ENCODE peak calls at places on chromosomes 11 and 22, in ten cellular contexts. One of them, this sample, is unnamed.

GRCh38 chr11:64264371-64264852 is 13.1 kb downstream of the PLCB3 start:
- DNase-seq in iPS-NIHi11: no peak
- DNase-seq in GM20000: no peak
- DNase-seq in H54: no peak
- DNase-seq in fibroblast of pulmonary artery: no peak
- DNase-seq in T-helper 9 cell: no peak
- DNase-seq in stimulated activated CD8-positive, alpha-beta memory T cell treated with anti-CD3 and anti-CD28 coated beads, Interleukin-4, amount 100 ng/mL, for 1 hour: no peak
- DNase-seq in H9: no peak
- DNase-seq in glomerular endothelial cell: no peak
- DNase-seq in left cardiac atrium: no peak
- DNase-seq in this sample: no peak

GRCh38 chr11:27218498-27219038 is 144.4 kb downstream of the CCDC34 start:
- DNase-seq in iPS-NIHi11: no peak
- DNase-seq in GM20000: no peak
- DNase-seq in H54: peak
- DNase-seq in fibroblast of pulmonary artery: peak
- DNase-seq in T-helper 9 cell: no peak
- DNase-seq in stimulated activated CD8-positive, alpha-beta memory T cell treated with anti-CD3 and anti-CD28 coated beads, Interleukin-4, amount 100 ng/mL, for 1 hour: no peak
- DNase-seq in H9: no peak
- DNase-seq in glomerular endothelial cell: no peak
- DNase-seq in left cardiac atrium: no peak
- DNase-seq in this sample: no peak

GRCh38 chr11:120390585-120390922 is 54.3 kb downstream of the ARHGEF12 start:
- DNase-seq in iPS-NIHi11: no peak
- DNase-seq in GM20000: no peak
- DNase-seq in H54: no peak
- DNase-seq in fibroblast of pulmonary artery: no peak
- DNase-seq in T-helper 9 cell: no peak
- DNase-seq in stimulated activated CD8-positive, alpha-beta memory T cell treated with anti-CD3 and anti-CD28 coated beads, Interleukin-4, amount 100 ng/mL, for 1 hour: no peak
- DNase-seq in H9: no peak
- DNase-seq in glomerular endothelial cell: no peak
- DNase-seq in left cardiac atrium: no peak
- DNase-seq in this sample: no peak

GRCh38 chr11:71086687-71087258 is 165.6 kb downstream of the SHANK2 start:
- DNase-seq in iPS-NIHi11: peak
- DNase-seq in GM20000: no peak
- DNase-seq in H54: peak
- DNase-seq in fibroblast of pulmonary artery: peak
- DNase-seq in T-helper 9 cell: no peak
- DNase-seq in stimulated activated CD8-positive, alpha-beta memory T cell treated with anti-CD3 and anti-CD28 coated beads, Interleukin-4, amount 100 ng/mL, for 1 hour: no peak
- DNase-seq in H9: peak
- DNase-seq in glomerular endothelial cell: no peak
- DNase-seq in left cardiac atrium: no peak
- DNase-seq in this sample: no peak

GRCh38 chr11:65163684-65164083 is 6.3 kb upstream of the SPDYC start:
- DNase-seq in iPS-NIHi11: no peak
- DNase-seq in GM20000: no peak
- DNase-seq in H54: no peak
- DNase-seq in fibroblast of pulmonary artery: no peak
- DNase-seq in T-helper 9 cell: no peak
- DNase-seq in stimulated activated CD8-positive, alpha-beta memory T cell treated with anti-CD3 and anti-CD28 coated beads, Interleukin-4, amount 100 ng/mL, for 1 hour: no peak
- DNase-seq in H9: no peak
- DNase-seq in glomerular endothelial cell: no peak
- DNase-seq in left cardiac atrium: no peak
- DNase-seq in this sample: no peak

GRCh38 chr11:45382133-45382878 is 96.2 kb upstream of the SYT13 start:
- DNase-seq in iPS-NIHi11: no peak
- DNase-seq in GM20000: no peak
- DNase-seq in H54: no peak
- DNase-seq in fibroblast of pulmonary artery: no peak
- DNase-seq in T-helper 9 cell: no peak
- DNase-seq in stimulated activated CD8-positive, alpha-beta memory T cell treated with anti-CD3 and anti-CD28 coated beads, Interleukin-4, amount 100 ng/mL, for 1 hour: no peak
- DNase-seq in H9: no peak
- DNase-seq in glomerular endothelial cell: no peak
- DNase-seq in left cardiac atrium: no peak
- DNase-seq in this sample: no peak

GRCh38 chr11:2305140-2305861 is 3.5 kb downstream of the TSPAN32 start:
- DNase-seq in iPS-NIHi11: peak
- DNase-seq in GM20000: peak
- DNase-seq in H54: peak
- DNase-seq in fibroblast of pulmonary artery: peak
- DNase-seq in T-helper 9 cell: peak
- DNase-seq in stimulated activated CD8-positive, alpha-beta memory T cell treated with anti-CD3 and anti-CD28 coated beads, Interleukin-4, amount 100 ng/mL, for 1 hour: peak
- DNase-seq in H9: peak
- DNase-seq in glomerular endothelial cell: peak
- DNase-seq in left cardiac atrium: peak
- DNase-seq in this sample: peak

GRCh38 chr11:126355926-126356897 is 726 bp downstream of the ST3GAL4 start:
- DNase-seq in iPS-NIHi11: peak
- DNase-seq in GM20000: peak
- DNase-seq in H54: peak
- DNase-seq in fibroblast of pulmonary artery: no peak
- DNase-seq in T-helper 9 cell: no peak
- DNase-seq in stimulated activated CD8-positive, alpha-beta memory T cell treated with anti-CD3 and anti-CD28 coated beads, Interleukin-4, amount 100 ng/mL, for 1 hour: no peak
- DNase-seq in H9: no peak
- DNase-seq in glomerular endothelial cell: no peak
- DNase-seq in left cardiac atrium: peak
- DNase-seq in this sample: no peak

GRCh38 chr11:45560153-45560934 is 105.1 kb downstream of the CHST1 start:
- DNase-seq in iPS-NIHi11: no peak
- DNase-seq in GM20000: no peak
- DNase-seq in H54: no peak
- DNase-seq in fibroblast of pulmonary artery: peak
- DNase-seq in T-helper 9 cell: no peak
- DNase-seq in stimulated activated CD8-positive, alpha-beta memory T cell treated with anti-CD3 and anti-CD28 coated beads, Interleukin-4, amount 100 ng/mL, for 1 hour: no peak
- DNase-seq in H9: no peak
- DNase-seq in glomerular endothelial cell: no peak
- DNase-seq in left cardiac atrium: no peak
- DNase-seq in this sample: no peak

GRCh38 chr22:17698948-17699347 is 60.4 kb downstream of the BCL2L13 start:
- DNase-seq in iPS-NIHi11: no peak
- DNase-seq in GM20000: no peak
- DNase-seq in H54: no peak
- DNase-seq in fibroblast of pulmonary artery: no peak
- DNase-seq in T-helper 9 cell: no peak
- DNase-seq in stimulated activated CD8-positive, alpha-beta memory T cell treated with anti-CD3 and anti-CD28 coated beads, Interleukin-4, amount 100 ng/mL, for 1 hour: no peak
- DNase-seq in H9: no peak
- DNase-seq in glomerular endothelial cell: no peak
- DNase-seq in left cardiac atrium: no peak
- DNase-seq in this sample: no peak

GRCh38 chr11:73353422-73353821 is 22.8 kb upstream of the RELT start:
- DNase-seq in iPS-NIHi11: no peak
- DNase-seq in GM20000: no peak
- DNase-seq in H54: no peak
- DNase-seq in fibroblast of pulmonary artery: no peak
- DNase-seq in T-helper 9 cell: no peak
- DNase-seq in stimulated activated CD8-positive, alpha-beta memory T cell treated with anti-CD3 and anti-CD28 coated beads, Interleukin-4, amount 100 ng/mL, for 1 hour: no peak
- DNase-seq in H9: no peak
- DNase-seq in glomerular endothelial cell: no peak
- DNase-seq in left cardiac atrium: no peak
- DNase-seq in this sample: no peak

GRCh38 chr22:22400099-22400498 is 108.4 kb downstream of the ZNF280B start:
- DNase-seq in iPS-NIHi11: no peak
- DNase-seq in GM20000: no peak
- DNase-seq in H54: no peak
- DNase-seq in fibroblast of pulmonary artery: no peak
- DNase-seq in T-helper 9 cell: no peak
- DNase-seq in stimulated activated CD8-positive, alpha-beta memory T cell treated with anti-CD3 and anti-CD28 coated beads, Interleukin-4, amount 100 ng/mL, for 1 hour: no peak
- DNase-seq in H9: no peak
- DNase-seq in glomerular endothelial cell: no peak
- DNase-seq in left cardiac atrium: no peak
- DNase-seq in this sample: no peak

GRCh38 chr11:112229746-112230433 is 3.7 kb downstream of the PTS start:
- DNase-seq in iPS-NIHi11: no peak
- DNase-seq in GM20000: no peak
- DNase-seq in H54: no peak
- DNase-seq in fibroblast of pulmonary artery: peak
- DNase-seq in T-helper 9 cell: no peak
- DNase-seq in stimulated activated CD8-positive, alpha-beta memory T cell treated with anti-CD3 and anti-CD28 coated beads, Interleukin-4, amount 100 ng/mL, for 1 hour: no peak
- DNase-seq in H9: no peak
- DNase-seq in glomerular endothelial cell: no peak
- DNase-seq in left cardiac atrium: no peak
- DNase-seq in this sample: no peak

GRCh38 chr22:37639070-37639760 is at the start of gene SH3BP1:
- DNase-seq in iPS-NIHi11: peak
- DNase-seq in GM20000: peak
- DNase-seq in H54: no peak
- DNase-seq in fibroblast of pulmonary artery: no peak
- DNase-seq in T-helper 9 cell: peak
- DNase-seq in stimulated activated CD8-positive, alpha-beta memory T cell treated with anti-CD3 and anti-CD28 coated beads, Interleukin-4, amount 100 ng/mL, for 1 hour: no peak
- DNase-seq in H9: peak
- DNase-seq in glomerular endothelial cell: no peak
- DNase-seq in left cardiac atrium: peak
- DNase-seq in this sample: peak

GRCh38 chr22:39245130-39246039 is 603 bp upstream of the PDGFB start:
- DNase-seq in iPS-NIHi11: no peak
- DNase-seq in GM20000: no peak
- DNase-seq in H54: no peak
- DNase-seq in fibroblast of pulmonary artery: no peak
- DNase-seq in T-helper 9 cell: no peak
- DNase-seq in stimulated activated CD8-positive, alpha-beta memory T cell treated with anti-CD3 and anti-CD28 coated beads, Interleukin-4, amount 100 ng/mL, for 1 hour: no peak
- DNase-seq in H9: no peak
- DNase-seq in glomerular endothelial cell: no peak
- DNase-seq in left cardiac atrium: no peak
- DNase-seq in this sample: no peak

GRCh38 chr11:44308256-44308922 is 1.6 kb downstream of the ALX4 start:
- DNase-seq in iPS-NIHi11: no peak
- DNase-seq in GM20000: peak
- DNase-seq in H54: no peak
- DNase-seq in fibroblast of pulmonary artery: no peak
- DNase-seq in T-helper 9 cell: no peak
- DNase-seq in stimulated activated CD8-positive, alpha-beta memory T cell treated with anti-CD3 and anti-CD28 coated beads, Interleukin-4, amount 100 ng/mL, for 1 hour: no peak
- DNase-seq in H9: no peak
- DNase-seq in glomerular endothelial cell: no peak
- DNase-seq in left cardiac atrium: no peak
- DNase-seq in this sample: no peak

GRCh38 chr11:102733232-102733875 is 8.6 kb upstream of the MMP8 start:
- DNase-seq in iPS-NIHi11: peak
- DNase-seq in GM20000: peak
- DNase-seq in H54: peak
- DNase-seq in fibroblast of pulmonary artery: peak
- DNase-seq in T-helper 9 cell: no peak
- DNase-seq in stimulated activated CD8-positive, alpha-beta memory T cell treated with anti-CD3 and anti-CD28 coated beads, Interleukin-4, amount 100 ng/mL, for 1 hour: no peak
- DNase-seq in H9: peak
- DNase-seq in glomerular endothelial cell: no peak
- DNase-seq in left cardiac atrium: peak
- DNase-seq in this sample: peak

GRCh38 chr22:44357296-44357961 is 44.7 kb upstream of the SHISAL1 start:
- DNase-seq in iPS-NIHi11: peak
- DNase-seq in GM20000: no peak
- DNase-seq in H54: no peak
- DNase-seq in fibroblast of pulmonary artery: no peak
- DNase-seq in T-helper 9 cell: no peak
- DNase-seq in stimulated activated CD8-positive, alpha-beta memory T cell treated with anti-CD3 and anti-CD28 coated beads, Interleukin-4, amount 100 ng/mL, for 1 hour: no peak
- DNase-seq in H9: no peak
- DNase-seq in glomerular endothelial cell: no peak
- DNase-seq in left cardiac atrium: no peak
- DNase-seq in this sample: no peak

GRCh38 chr11:130070829-130071205 is 1.1 kb downstream of the APLP2 start:
- DNase-seq in iPS-NIHi11: peak
- DNase-seq in GM20000: no peak
- DNase-seq in H54: no peak
- DNase-seq in fibroblast of pulmonary artery: peak
- DNase-seq in T-helper 9 cell: no peak
- DNase-seq in stimulated activated CD8-positive, alpha-beta memory T cell treated with anti-CD3 and anti-CD28 coated beads, Interleukin-4, amount 100 ng/mL, for 1 hour: no peak
- DNase-seq in H9: no peak
- DNase-seq in glomerular endothelial cell: no peak
- DNase-seq in left cardiac atrium: no peak
- DNase-seq in this sample: peak

GRCh38 chr22:19962909-19963806 is 21.5 kb upstream of the TXNRD2 start:
- DNase-seq in iPS-NIHi11: peak
- DNase-seq in GM20000: no peak
- DNase-seq in H54: no peak
- DNase-seq in fibroblast of pulmonary artery: peak
- DNase-seq in T-helper 9 cell: no peak
- DNase-seq in stimulated activated CD8-positive, alpha-beta memory T cell treated with anti-CD3 and anti-CD28 coated beads, Interleukin-4, amount 100 ng/mL, for 1 hour: no peak
- DNase-seq in H9: peak
- DNase-seq in glomerular endothelial cell: no peak
- DNase-seq in left cardiac atrium: no peak
- DNase-seq in this sample: no peak

GRCh38 chr11:128594246-128594645 is 6.9 kb upstream of the ETS1 start:
- DNase-seq in iPS-NIHi11: no peak
- DNase-seq in GM20000: no peak
- DNase-seq in H54: no peak
- DNase-seq in fibroblast of pulmonary artery: no peak
- DNase-seq in T-helper 9 cell: no peak
- DNase-seq in stimulated activated CD8-positive, alpha-beta memory T cell treated with anti-CD3 and anti-CD28 coated beads, Interleukin-4, amount 100 ng/mL, for 1 hour: no peak
- DNase-seq in H9: no peak
- DNase-seq in glomerular endothelial cell: no peak
- DNase-seq in left cardiac atrium: no peak
- DNase-seq in this sample: no peak

GRCh38 chr22:19533857-19534256 is 9.6 kb upstream of the CLDN5 start:
- DNase-seq in iPS-NIHi11: no peak
- DNase-seq in GM20000: no peak
- DNase-seq in H54: no peak
- DNase-seq in fibroblast of pulmonary artery: no peak
- DNase-seq in T-helper 9 cell: no peak
- DNase-seq in stimulated activated CD8-positive, alpha-beta memory T cell treated with anti-CD3 and anti-CD28 coated beads, Interleukin-4, amount 100 ng/mL, for 1 hour: no peak
- DNase-seq in H9: no peak
- DNase-seq in glomerular endothelial cell: no peak
- DNase-seq in left cardiac atrium: no peak
- DNase-seq in this sample: no peak

GRCh38 chr22:24567668-24568067 is 11.9 kb downstream of the SNRPD3 start:
- DNase-seq in iPS-NIHi11: no peak
- DNase-seq in GM20000: peak
- DNase-seq in H54: no peak
- DNase-seq in fibroblast of pulmonary artery: no peak
- DNase-seq in T-helper 9 cell: no peak
- DNase-seq in stimulated activated CD8-positive, alpha-beta memory T cell treated with anti-CD3 and anti-CD28 coated beads, Interleukin-4, amount 100 ng/mL, for 1 hour: no peak
- DNase-seq in H9: no peak
- DNase-seq in glomerular endothelial cell: no peak
- DNase-seq in left cardiac atrium: no peak
- DNase-seq in this sample: no peak

GRCh38 chr11:9516113-9516512 is 55.3 kb downstream of the ZNF143 start:
- DNase-seq in iPS-NIHi11: peak
- DNase-seq in GM20000: no peak
- DNase-seq in H54: no peak
- DNase-seq in fibroblast of pulmonary artery: no peak
- DNase-seq in T-helper 9 cell: no peak
- DNase-seq in stimulated activated CD8-positive, alpha-beta memory T cell treated with anti-CD3 and anti-CD28 coated beads, Interleukin-4, amount 100 ng/mL, for 1 hour: no peak
- DNase-seq in H9: peak
- DNase-seq in glomerular endothelial cell: no peak
- DNase-seq in left cardiac atrium: no peak
- DNase-seq in this sample: no peak

GRCh38 chr11:32297629-32298028 is 137.7 kb downstream of the WT1 start:
- DNase-seq in iPS-NIHi11: peak
- DNase-seq in GM20000: peak
- DNase-seq in H54: peak
- DNase-seq in fibroblast of pulmonary artery: peak
- DNase-seq in T-helper 9 cell: no peak
- DNase-seq in stimulated activated CD8-positive, alpha-beta memory T cell treated with anti-CD3 and anti-CD28 coated beads, Interleukin-4, amount 100 ng/mL, for 1 hour: no peak
- DNase-seq in H9: no peak
- DNase-seq in glomerular endothelial cell: no peak
- DNase-seq in left cardiac atrium: no peak
- DNase-seq in this sample: peak

GRCh38 chr22:41001722-41002122 is 50.5 kb downstream of the RBX1 start:
- DNase-seq in iPS-NIHi11: no peak
- DNase-seq in GM20000: no peak
- DNase-seq in H54: peak
- DNase-seq in fibroblast of pulmonary artery: peak
- DNase-seq in T-helper 9 cell: no peak
- DNase-seq in stimulated activated CD8-positive, alpha-beta memory T cell treated with anti-CD3 and anti-CD28 coated beads, Interleukin-4, amount 100 ng/mL, for 1 hour: no peak
- DNase-seq in H9: no peak
- DNase-seq in glomerular endothelial cell: no peak
- DNase-seq in left cardiac atrium: no peak
- DNase-seq in this sample: no peak

GRCh38 chr11:75133976-75134375 is 16.9 kb upstream of the SLCO2B1 start:
- DNase-seq in iPS-NIHi11: no peak
- DNase-seq in GM20000: no peak
- DNase-seq in H54: no peak
- DNase-seq in fibroblast of pulmonary artery: no peak
- DNase-seq in T-helper 9 cell: no peak
- DNase-seq in stimulated activated CD8-positive, alpha-beta memory T cell treated with anti-CD3 and anti-CD28 coated beads, Interleukin-4, amount 100 ng/mL, for 1 hour: no peak
- DNase-seq in H9: no peak
- DNase-seq in glomerular endothelial cell: no peak
- DNase-seq in left cardiac atrium: no peak
- DNase-seq in this sample: no peak

GRCh38 chr11:128876133-128876650 is 9.1 kb upstream of the KCNJ1 start:
- DNase-seq in iPS-NIHi11: no peak
- DNase-seq in GM20000: no peak
- DNase-seq in H54: no peak
- DNase-seq in fibroblast of pulmonary artery: no peak
- DNase-seq in T-helper 9 cell: no peak
- DNase-seq in stimulated activated CD8-positive, alpha-beta memory T cell treated with anti-CD3 and anti-CD28 coated beads, Interleukin-4, amount 100 ng/mL, for 1 hour: no peak
- DNase-seq in H9: no peak
- DNase-seq in glomerular endothelial cell: no peak
- DNase-seq in left cardiac atrium: no peak
- DNase-seq in this sample: no peak

This sample was measured in MM.1S.